ENCODE peak calls at places on chromosome 18, in eight cellular contexts. E is dorsolateral prefrontal cortex, R is cardiac fibroblast, W is neural crest cell, Z is HCT116, B is ascending aorta, I is nephron progenitor cell, X is fibroblast of lung. O is an unnamed sample.

GRCh38 chr18:23259701-23260661 is 124.7 kb downstream of the CABLES1 start:
- DNase-seq in E (no peak), R (peak), W (peak), Z (no peak), B (peak), I (peak), X (peak), O (peak)

GRCh38 chr18:32937007-32937540 is 164.3 kb upstream of the KLHL14 start:
- DNase-seq in E (no peak), R (no peak), W (no peak), Z (no peak), B (no peak), I (no peak), X (peak), O (no peak)

GRCh38 chr18:30103881-30104280 is 938.7 kb downstream of the DSC3 start:
- DNase-seq in E (no peak), R (no peak), W (no peak), Z (no peak), B (no peak), I (no peak), X (no peak), O (no peak)

GRCh38 chr18:77099501-77100370 is 32.8 kb downstream of the MBP start:
- DNase-seq in E (no peak), R (no peak), W (no peak), Z (no peak), B (no peak), I (no peak), X (no peak), O (no peak)

GRCh38 chr18:44903327-44903726 is 222.6 kb downstream of the SETBP1 start:
- DNase-seq in E (no peak), R (no peak), W (no peak), Z (no peak), B (no peak), I (no peak), X (no peak), O (no peak)

GRCh38 chr18:45667056-45667455 is 51.8 kb downstream of the SLC14A2 start:
- DNase-seq in E (no peak), R (no peak), W (no peak), Z (no peak), B (no peak), I (no peak), X (no peak), O (no peak)

GRCh38 chr18:26483633-26484032 is 64.7 kb downstream of the KCTD1 start:
- DNase-seq in E (no peak), R (no peak), W (no peak), Z (no peak), B (no peak), I (no peak), X (no peak), O (no peak)

GRCh38 chr18:37668971-37669747 is 103.6 kb upstream of the CELF4 start:
- DNase-seq in E (no peak), R (peak), W (peak), Z (no peak), B (no peak), I (peak), X (no peak), O (no peak)

GRCh38 chr18:6146309-6146661 is 251.0 kb upstream of the TMEM200C start:
- DNase-seq in E (no peak), R (no peak), W (no peak), Z (no peak), B (no peak), I (no peak), X (no peak), O (no peak)

GRCh38 chr18:51907687-51908597 is 432.1 kb upstream of the DCC start:
- DNase-seq in E (no peak), R (no peak), W (no peak), Z (no peak), B (no peak), I (no peak), X (no peak), O (no peak)

GRCh38 chr18:61893971-61894750 is 1.4 kb upstream of the RNF152 start:
- DNase-seq in E (peak), R (peak), W (peak), Z (peak), B (peak), I (peak), X (peak), O (peak)

GRCh38 chr18:31398191-31398590 is 21.6 kb downstream of the DSG4 start:
- DNase-seq in E (no peak), R (no peak), W (no peak), Z (no peak), B (no peak), I (no peak), X (peak), O (no peak)

GRCh38 chr18:69636529-69637301 is 236.0 kb downstream of the DOK6 start:
- DNase-seq in E (no peak), R (no peak), W (no peak), Z (no peak), B (no peak), I (no peak), X (no peak), O (no peak)

GRCh38 chr18:9758624-9759075 is 50.5 kb downstream of the RAB31 start:
- DNase-seq in E (no peak), R (no peak), W (no peak), Z (no peak), B (no peak), I (no peak), X (no peak), O (no peak)

GRCh38 chr18:54950221-54950620 is 9.0 kb downstream of the CCDC68 start:
- DNase-seq in E (no peak), R (no peak), W (no peak), Z (peak), B (no peak), I (no peak), X (no peak), O (no peak)

GRCh38 chr18:47397671-47398319 is 146.3 kb upstream of the SKOR2 start:
- DNase-seq in E (no peak), R (no peak), W (peak), Z (peak), B (peak), I (peak), X (no peak), O (peak)
- TF ChIP-seq CTCF in E (no peak), R (no peak), W (peak), Z (peak), B (no peak), I (peak), X (no peak), O (peak)

DNA sequence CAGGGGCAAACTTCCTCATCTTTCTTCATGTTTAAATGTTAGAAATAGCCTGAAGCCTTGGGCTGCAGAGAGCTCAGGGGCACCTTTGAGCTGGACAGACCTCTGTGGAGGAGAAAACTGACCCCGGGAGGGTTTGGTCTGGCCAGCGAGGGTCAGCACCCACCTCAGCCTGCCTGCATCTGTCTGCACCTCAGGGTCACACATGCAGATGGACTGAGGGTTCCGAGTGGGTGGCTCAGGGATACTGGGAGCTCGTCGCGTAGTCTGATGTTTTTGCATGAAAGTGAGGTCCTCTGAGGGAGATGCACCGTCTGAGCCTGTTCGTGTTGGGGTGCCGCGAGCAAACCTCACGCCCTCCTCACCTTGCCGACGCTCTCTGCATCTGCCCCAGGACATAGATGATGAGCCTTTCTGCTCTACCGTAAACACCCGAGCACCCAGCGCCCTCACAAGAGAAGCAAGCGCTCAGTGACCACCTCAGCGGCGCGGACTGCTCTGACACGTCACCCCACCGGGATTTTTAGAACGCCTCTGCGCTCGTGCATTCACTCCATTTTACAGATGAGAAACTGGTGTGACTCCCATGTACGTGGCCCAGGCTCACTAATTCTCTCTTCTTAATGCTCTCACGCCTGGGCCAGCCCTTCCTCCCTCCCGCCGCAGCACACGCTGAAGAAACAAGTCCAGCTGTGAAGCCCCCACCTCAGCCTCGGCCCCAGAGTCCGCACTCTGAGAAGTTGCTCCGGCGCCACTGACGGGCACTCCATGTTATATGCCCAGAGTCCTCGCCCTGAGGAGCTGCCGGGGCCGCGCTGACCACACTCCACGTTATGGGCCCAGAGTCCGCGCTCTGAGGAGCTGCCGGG is 9.5 kb downstream of the KCNG2 start:
- DNase-seq in E (peak), R (no peak), W (no peak), Z (no peak), B (no peak), I (no peak), X (no peak), O (no peak)
- TF ChIP-seq CTCF in E (no peak), R (no peak), W (no peak), Z (no peak), B (no peak), I (no peak), X (no peak), O (no peak)

GRCh38 chr18:39685303-39685902 is 2119.8 kb upstream of the CELF4 start:
- DNase-seq in E (no peak), R (no peak), W (peak), Z (no peak), B (no peak), I (no peak), X (no peak), O (no peak)

GRCh38 chr18:39675916-39676315 is 2110.3 kb upstream of the CELF4 start:
- DNase-seq in E (no peak), R (peak), W (no peak), Z (no peak), B (no peak), I (no peak), X (no peak), O (no peak)

GRCh38 chr18:39675358-39675757 is 2109.8 kb upstream of the CELF4 start:
- DNase-seq in E (no peak), R (peak), W (no peak), Z (no peak), B (no peak), I (no peak), X (peak), O (no peak)

GRCh38 chr18:39681061-39681460 is 2115.5 kb upstream of the CELF4 start:
- DNase-seq in E (no peak), R (no peak), W (no peak), Z (no peak), B (no peak), I (no peak), X (no peak), O (no peak)
- TF ChIP-seq CTCF in E (no peak), R (no peak), W (no peak), Z (no peak), B (no peak), I (no peak), X (no peak), O (no peak)

GRCh38 chr18:1147616-1148184 is 243.0 kb downstream of the ADCYAP1 start:
- DNase-seq in E (no peak), R (no peak), W (no peak), Z (no peak), B (no peak), I (no peak), X (no peak), O (peak)
- TF ChIP-seq CTCF in E (no peak), R (no peak), W (no peak), Z (no peak), B (no peak), I (no peak), X (no peak), O (no peak)

GRCh38 chr18:74124642-74125041 is 23.0 kb downstream of the FBXO15 start:
- DNase-seq in E (no peak), R (no peak), W (no peak), Z (no peak), B (no peak), I (no peak), X (no peak), O (no peak)

GRCh38 chr18:74128114-74128513 is 19.5 kb downstream of the FBXO15 start:
- DNase-seq in E (no peak), R (no peak), W (no peak), Z (no peak), B (no peak), I (no peak), X (no peak), O (no peak)

GRCh38 chr18:74126684-74127482 is 20.8 kb downstream of the FBXO15 start:
- DNase-seq in E (no peak), R (no peak), W (no peak), Z (no peak), B (no peak), I (no peak), X (no peak), O (no peak)

GRCh38 chr18:74127483-74127750 is 20.2 kb downstream of the FBXO15 start:
- DNase-seq in E (no peak), R (no peak), W (no peak), Z (no peak), B (no peak), I (no peak), X (no peak), O (no peak)

GRCh38 chr18:74123200-74123599 is 24.4 kb downstream of the FBXO15 start:
- DNase-seq in E (no peak), R (no peak), W (no peak), Z (no peak), B (no peak), I (no peak), X (no peak), O (no peak)
- TF ChIP-seq CTCF in E (no peak), R (no peak), W (no peak), Z (no peak), B (no peak), I (no peak), X (no peak), O (no peak)

GRCh38 chr18:11757084-11757590 is 68.1 kb downstream of the GNAL start:
- DNase-seq in E (no peak), R (no peak), W (no peak), Z (no peak), B (no peak), I (no peak), X (no peak), O (no peak)
- TF ChIP-seq CTCF in E (no peak), R (no peak), W (no peak), Z (no peak), B (no peak), I (no peak), X (no peak), O (no peak)

GRCh38 chr18:75858754-75859153 is 431.3 kb upstream of the SMIM21 start:
- DNase-seq in E (no peak), R (no peak), W (no peak), Z (no peak), B (no peak), I (no peak), X (no peak), O (no peak)

GRCh38 chr18:75854808-75855207 is 427.3 kb upstream of the SMIM21 start:
- DNase-seq in E (no peak), R (no peak), W (no peak), Z (no peak), B (no peak), I (no peak), X (no peak), O (no peak)

GRCh38 chr18:75859533-75859932 is 432.0 kb upstream of the SMIM21 start:
- DNase-seq in E (no peak), R (no peak), W (no peak), Z (no peak), B (no peak), I (no peak), X (no peak), O (no peak)

GRCh38 chr18:75857558-75857957 is 430.1 kb upstream of the SMIM21 start:
- DNase-seq in E (no peak), R (no peak), W (no peak), Z (no peak), B (no peak), I (no peak), X (no peak), O (no peak)

DNA sequence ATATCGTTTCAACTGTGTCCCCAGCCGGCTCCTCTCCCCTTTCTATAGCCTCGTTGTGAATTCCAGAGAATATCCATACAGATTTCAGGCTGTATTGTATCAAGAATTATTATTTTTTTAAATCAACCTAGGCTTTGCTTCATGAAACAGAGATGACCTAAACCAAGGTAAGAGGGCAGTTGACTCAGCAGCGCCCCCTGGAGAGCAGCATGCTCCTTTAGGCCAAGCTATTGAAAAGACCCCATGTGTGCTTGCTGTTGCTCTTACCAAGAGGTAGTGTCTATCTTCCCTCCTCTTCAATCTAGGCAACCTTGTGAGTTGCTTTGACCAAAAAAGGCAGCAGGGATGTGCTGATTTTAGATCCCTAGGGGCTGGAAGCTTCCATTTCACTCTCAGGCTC is 426.7 kb upstream of the SMIM21 start:
- DNase-seq in E (no peak), R (no peak), W (peak), Z (peak), B (peak), I (no peak), X (no peak), O (peak)
- TF ChIP-seq CTCF in E (no peak), R (peak), W (peak), Z (peak), B (no peak), I (no peak), X (peak), O (peak)

GRCh38 chr18:7626175-7626921 is 59.2 kb downstream of the PTPRM start:
- DNase-seq in E (no peak), R (no peak), W (no peak), Z (no peak), B (no peak), I (no peak), X (no peak), O (no peak)
- TF ChIP-seq CTCF in E (no peak), R (no peak), W (no peak), Z (no peak), B (no peak), I (no peak), X (no peak), O (no peak)

GRCh38 chr18:64099244-64099643 is 49.6 kb downstream of the LINC00305 start:
- DNase-seq in E (no peak), R (no peak), W (no peak), Z (no peak), B (no peak), I (no peak), X (no peak), O (no peak)

GRCh38 chr18:64095056-64095455 is 53.8 kb downstream of the LINC00305 start:
- DNase-seq in E (no peak), R (no peak), W (no peak), Z (no peak), B (no peak), I (no peak), X (no peak), O (no peak)

GRCh38 chr18:64094210-64094609 is 54.7 kb downstream of the LINC00305 start:
- DNase-seq in E (no peak), R (no peak), W (no peak), Z (no peak), B (no peak), I (no peak), X (no peak), O (no peak)

GRCh38 chr18:64100136-64100922 is 48.6 kb downstream of the LINC00305 start:
- DNase-seq in E (no peak), R (no peak), W (no peak), Z (no peak), B (no peak), I (no peak), X (no peak), O (no peak)

DNA sequence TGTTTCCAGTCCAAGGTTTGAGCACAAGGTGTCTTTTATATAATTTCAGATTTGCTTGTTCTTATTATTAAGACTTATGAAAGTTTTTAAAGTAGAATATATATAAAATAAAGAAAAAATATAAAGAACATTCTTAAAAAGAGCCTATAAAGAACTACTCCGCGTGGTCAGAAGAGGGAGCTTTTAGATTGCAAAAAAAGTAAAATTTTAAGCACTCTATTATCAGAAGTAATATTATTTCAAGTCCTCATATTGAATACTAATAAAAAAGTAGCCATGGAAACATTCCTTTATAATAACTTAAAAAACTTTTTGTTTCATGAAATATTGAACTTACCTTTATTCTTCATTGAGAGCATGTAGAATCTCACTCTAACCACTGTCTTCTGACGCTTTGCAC is 51.4 kb downstream of the LINC00305 start:
- DNase-seq in E (no peak), R (no peak), W (no peak), Z (no peak), B (no peak), I (no peak), X (no peak), O (no peak)
- TF ChIP-seq CTCF in E (peak), R (no peak), W (peak), Z (no peak), B (no peak), I (peak), X (no peak), O (peak)

O was measured in glutamatergic neuron.